ENCODE peak calls at places on chromosomes 5 and 9, in four cellular contexts. U is uterus, A is A549, R is tibial nerve. M is an unnamed sample.
A peak's percentile ranks its signal among the peaks of the same experiment; 100 is the strongest.

GRCh38 chr9:75964431-75964830 is 74.0 kb downstream of the PCSK5 start:
- DNase-seq in U (no peak), A (peak; percentile 17), R (no peak), M (no peak)

GRCh38 chr9:134592018-134592818 is 49.4 kb upstream of the COL5A1 start:
- DNase-seq in U (peak; percentile 59), A (peak; percentile 56), R (peak; percentile 70), M (peak; percentile 55)

GRCh38 chr5:178256746-178257145 is 24.1 kb upstream of the PHYKPL start:
- DNase-seq in U (no peak), A (no peak), R (no peak), M (no peak)

GRCh38 chr5:172943283-172943841 is 15.9 kb upstream of the RPL26L1 start:
- DNase-seq in U (peak; percentile 67), A (no peak), R (no peak), M (no peak)

GRCh38 chr5:129097498-129098296 is 3.1 kb downstream of the ISOC1 start:
- DNase-seq in U (peak; percentile 24), A (no peak), R (no peak), M (peak; percentile 17)

GRCh38 chr5:7868773-7869473 is at the start of the genes FASTKD3 and MTRR:
- DNase-seq in U (peak; percentile 90), A (peak; percentile 93), R (peak; percentile 91), M (peak; percentile 96)

GRCh38 chr9:88464851-88465250 is 70.1 kb upstream of the NXNL2 start:
- DNase-seq in U (no peak), A (no peak), R (no peak), M (no peak)

GRCh38 chr9:124488641-124489040 is 18.6 kb downstream of the NR5A1 start:
- DNase-seq in U (no peak), A (no peak), R (no peak), M (no peak)

GRCh38 chr9:34158362-34158869 is 20.4 kb upstream of the UBAP1 start:
- DNase-seq in U (no peak), A (peak; percentile 95), R (no peak), M (no peak)

GRCh38 chr5:107431998-107432397 is 238.7 kb downstream of the EFNA5 start:
- DNase-seq in U (no peak), A (no peak), R (no peak), M (no peak)

GRCh38 chr9:128916745-128917144 is 4.0 kb upstream of the PHYHD1 start:
- DNase-seq in U (no peak), A (no peak), R (no peak), M (no peak)
- H3K27ac ChIP-seq in U (peak overlapping the region; percentile 95), A (peak overlapping the region; percentile 76), R (peak overlapping the region; percentile 98), M (peak overlapping the region; percentile 98)

DNA sequence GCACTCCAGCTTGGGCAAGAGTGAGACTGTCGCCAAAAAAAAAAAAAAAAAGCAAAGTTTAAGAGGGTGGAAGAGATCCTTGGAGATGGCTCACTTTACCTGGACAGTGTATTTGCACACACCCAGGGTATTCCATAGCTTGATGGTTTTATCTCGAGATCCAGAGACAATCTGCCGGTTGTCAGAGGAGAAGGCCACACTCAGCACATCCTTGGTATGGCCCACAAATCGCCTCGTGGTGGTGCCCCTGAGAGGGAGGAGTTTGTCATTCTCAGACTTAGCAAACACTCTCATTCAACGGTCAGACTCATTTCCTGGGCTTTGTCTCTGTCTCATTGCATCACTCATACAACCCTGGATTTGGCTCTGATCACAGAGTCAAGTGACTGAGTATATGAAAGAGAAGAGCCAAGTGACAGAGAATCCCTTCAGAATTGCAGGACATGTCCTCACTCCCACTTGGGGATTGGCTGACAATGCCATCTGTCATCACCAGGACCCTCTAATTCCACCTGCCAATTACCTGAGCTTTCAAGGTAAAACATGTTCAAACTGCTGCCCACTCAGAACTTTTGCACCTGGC is 2.2 kb downstream of the RACK1 start:
- DNase-seq in U (no peak), A (peak; percentile 64), R (no peak), M (no peak)
- TF ChIP-seq POLR2A in U (no peak), A (no peak), R (no peak), M (no peak)

DNA sequence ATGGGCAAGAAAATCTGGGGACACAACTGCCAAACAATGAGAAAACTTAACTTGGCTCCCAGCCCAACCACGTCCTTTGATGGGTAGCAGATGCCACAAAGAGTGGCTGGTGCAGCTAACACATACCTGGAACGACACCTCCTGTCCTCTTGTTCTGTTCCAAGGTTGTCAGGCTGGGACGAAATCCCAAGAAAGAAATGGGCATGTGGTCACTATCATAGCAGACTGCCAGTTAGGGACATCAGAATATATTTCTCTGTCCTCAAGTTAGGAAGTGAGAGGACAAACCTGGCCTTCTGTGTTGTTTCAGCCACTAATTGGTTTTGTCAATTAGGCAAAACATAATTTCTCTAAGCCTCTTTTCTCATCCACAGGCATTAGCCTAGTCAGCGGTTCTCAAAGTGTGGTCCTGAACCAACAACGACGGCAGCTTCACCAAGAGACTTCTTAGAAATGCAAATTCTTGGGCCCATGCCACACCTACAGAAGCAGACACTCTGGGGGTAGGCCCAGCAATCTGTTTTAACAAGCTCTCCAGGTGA is 63.4 kb downstream of the RAPGEF1 start:
- DNase-seq in U (no peak), A (no peak), R (no peak), M (no peak)
- H3K4me1 ChIP-seq in U (peaks cover 44% of the 10 kb centered on the region), A (peaks cover 38% of the 10 kb centered on the region), R (peaks cover 49% of the 10 kb centered on the region), M (peaks cover 40% of the 10 kb centered on the region)

DNA sequence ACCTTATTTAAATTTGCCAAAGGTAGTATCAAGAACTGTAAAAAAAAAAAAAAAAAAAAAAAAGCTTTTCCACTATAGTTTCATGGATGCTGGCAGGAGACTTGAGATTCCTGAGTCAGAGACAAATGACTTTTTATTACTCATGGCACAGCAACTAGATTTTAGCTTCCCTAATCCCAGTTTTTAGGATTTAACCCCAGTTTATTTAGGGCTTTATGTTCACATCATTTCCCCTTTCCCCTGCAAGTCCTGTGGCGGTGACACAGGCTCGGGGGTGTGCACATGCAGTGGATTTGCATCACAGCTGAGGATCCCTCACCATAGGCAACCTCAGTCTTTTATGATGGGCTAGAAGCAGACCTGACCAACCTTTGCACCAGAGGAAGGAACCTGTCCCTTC is 144.8 kb downstream of the GOLPH3 start:
- DNase-seq in U (no peak), A (no peak), R (no peak), M (no peak)
- H3K27ac ChIP-seq in U (peak overlapping the region; percentile 72), A (peak overlapping the region; percentile 65), R (peak overlapping the region; percentile 92), M (no peak overlapping the region)

DNA sequence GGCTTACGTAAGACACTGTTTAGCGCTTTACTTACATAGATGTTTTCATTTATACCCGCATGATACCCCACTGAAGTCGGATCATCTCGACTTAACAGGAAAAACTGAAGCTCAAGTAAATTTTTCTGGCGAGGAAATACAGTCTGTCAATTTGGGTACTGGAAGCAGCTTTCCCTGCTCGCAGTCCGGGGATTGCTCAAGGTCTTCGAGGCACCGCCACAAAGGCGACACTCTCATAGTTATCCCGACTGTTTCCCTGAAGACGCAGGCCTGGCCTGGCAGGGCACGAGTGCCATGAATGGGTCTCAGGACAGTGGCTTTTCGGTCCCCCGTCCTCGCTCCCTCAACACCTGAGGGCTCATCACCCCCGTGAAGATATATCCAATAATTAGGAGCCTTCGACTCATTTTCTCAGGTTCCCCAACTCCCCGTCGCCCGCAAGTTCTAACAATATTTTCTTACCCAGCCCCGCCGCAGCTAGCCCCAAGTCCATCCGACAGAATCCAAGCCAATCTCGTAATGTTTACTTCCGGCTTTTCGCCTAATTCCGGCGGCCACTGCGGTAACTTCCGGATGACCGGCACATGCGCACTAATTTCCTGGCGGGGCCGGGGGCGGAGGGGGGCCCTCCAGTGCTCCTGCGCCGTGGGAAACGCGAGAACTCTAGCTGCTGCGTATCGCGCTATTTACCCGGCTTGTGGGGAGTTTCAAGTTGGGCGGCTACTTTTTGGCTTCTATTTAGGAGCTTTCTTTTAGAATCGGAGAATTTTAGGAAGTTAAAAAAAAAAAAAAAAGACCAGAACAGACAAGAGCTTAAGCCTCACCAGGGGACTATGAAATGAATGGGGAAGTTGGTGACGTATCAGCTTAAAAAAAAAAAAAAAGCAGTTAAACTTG is at the start of gene SLU7:
- DNase-seq in U (peak; percentile 96), A (peak; percentile 95), R (peak; percentile 88), M (peak; percentile 94)
- TF ChIP-seq POLR2A in U (peak; percentile 67), A (peak; percentile 52), R (peak; percentile 71), M (peak; percentile 65)

GRCh38 chr5:66849803-66850202 is 253.6 kb downstream of the MAST4 start:
- DNase-seq in U (no peak), A (peak; percentile 42), R (no peak), M (no peak)
- H3K4me1 ChIP-seq in U (no peaks in the 10 kb centered on the region), A (peaks cover 24% of the 10 kb centered on the region), R (no peaks in the 10 kb centered on the region), M (no peaks in the 10 kb centered on the region)

GRCh38 chr9:6955251-6955921 is 197.6 kb downstream of the KDM4C start:
- DNase-seq in U (no peak), A (no peak), R (no peak), M (no peak)
- H3K27ac ChIP-seq in U (no peak overlapping the region), A (no peak overlapping the region), R (peak overlapping the region; percentile 57), M (no peak overlapping the region)

DNA sequence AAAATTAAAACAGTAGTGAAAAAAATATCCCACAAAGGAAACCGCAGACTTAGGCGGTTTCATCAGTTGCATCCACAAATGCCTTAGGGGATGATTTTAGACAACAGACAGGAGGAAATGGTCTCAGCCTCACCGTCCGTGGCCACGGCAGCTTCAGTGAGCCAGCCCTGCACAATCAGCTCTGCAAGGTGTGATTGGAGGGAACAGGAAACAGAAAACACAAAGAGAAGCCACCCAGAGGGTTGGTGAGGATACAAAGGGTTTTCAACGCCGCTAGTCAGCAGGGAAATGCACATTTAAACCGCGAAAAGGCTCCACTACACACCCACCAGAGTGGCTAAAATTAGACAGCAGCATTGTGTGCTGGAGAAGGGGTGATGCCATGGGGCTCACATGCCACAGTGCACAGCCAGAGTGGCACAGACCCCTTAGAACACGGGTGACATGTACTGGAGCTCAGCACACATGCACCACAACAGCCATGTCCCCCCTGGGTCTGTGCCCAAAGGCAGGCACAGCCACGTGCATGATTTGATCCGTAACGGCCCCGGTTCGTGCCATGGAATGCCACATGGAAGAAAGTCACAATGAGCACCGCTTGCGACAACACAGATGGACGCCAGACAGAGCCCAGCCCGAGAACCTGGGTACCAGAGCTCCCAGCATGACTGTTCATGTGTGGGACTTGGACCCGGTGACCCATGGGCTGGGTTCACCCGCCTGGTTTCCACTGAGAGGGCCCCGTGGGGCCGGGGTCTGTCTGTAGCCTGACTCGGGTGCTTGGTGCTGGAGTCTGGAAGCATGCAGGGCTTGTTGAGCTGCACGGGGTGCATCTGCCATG is 18.3 kb upstream of the TERT start:
- DNase-seq in U (peak; percentile 8), A (no peak), R (no peak), M (peak; percentile 49)
- TF ChIP-seq POLR2A in U (no peak), A (no peak), R (no peak), M (no peak)